ENCODE peak calls at places on chromosome 17, in six cellular contexts. One of them, this sample, is unnamed.
A peak's percentile ranks its signal among the peaks of the same experiment; 100 is the strongest.

GRCh38 chr17:38625482-38625881 is 19.7 kb upstream of the SRCIN1 start:
- DNase-seq in right lobe of liver: no peak
- DNase-seq in ovary: no peak
- DNase-seq in CD8-positive, alpha-beta T cell: no peak
- DNase-seq in GM23338: no peak
- DNase-seq in breast epithelium: no peak
- DNase-seq in this sample: no peak

GRCh38 chr17:41500131-41500911 is 5.1 kb downstream of the KRT13 start:
- DNase-seq in ovary: no peak
- DNase-seq in CD8-positive, alpha-beta T cell: no peak
- DNase-seq in right lobe of liver: no peak
- DNase-seq in GM23338: no peak
- DNase-seq in breast epithelium: no peak
- DNase-seq in this sample: no peak

GRCh38 chr17:30035369-30035768 is 81.2 kb upstream of the NSRP1 start:
- DNase-seq in GM23338: no peak
- DNase-seq in CD8-positive, alpha-beta T cell: no peak
- DNase-seq in breast epithelium: no peak
- DNase-seq in right lobe of liver: no peak
- DNase-seq in ovary: no peak
- DNase-seq in this sample: no peak

GRCh38 chr17:6508519-6509294 is 47.6 kb downstream of the PITPNM3 start:
- DNase-seq in GM23338: no peak
- DNase-seq in breast epithelium: no peak
- DNase-seq in CD8-positive, alpha-beta T cell: no peak
- DNase-seq in ovary: no peak
- DNase-seq in right lobe of liver: no peak
- DNase-seq in this sample: no peak

GRCh38 chr17:38550661-38551060 is 55.1 kb downstream of the SRCIN1 start:
- DNase-seq in ovary: no peak
- DNase-seq in right lobe of liver: no peak
- DNase-seq in CD8-positive, alpha-beta T cell: no peak
- DNase-seq in GM23338: no peak
- DNase-seq in breast epithelium: no peak
- DNase-seq in this sample: no peak

GRCh38 chr17:75061618-75062017 is 14.6 kb downstream of the KCTD2 start:
- DNase-seq in right lobe of liver: no peak
- DNase-seq in breast epithelium: no peak
- DNase-seq in GM23338: no peak
- DNase-seq in CD8-positive, alpha-beta T cell: no peak
- DNase-seq in ovary: no peak
- DNase-seq in this sample: no peak

GRCh38 chr17:20189322-20189721 is 180.2 kb downstream of the SPECC1 start:
- DNase-seq in right lobe of liver: no peak
- DNase-seq in ovary: no peak
- DNase-seq in breast epithelium: no peak
- DNase-seq in CD8-positive, alpha-beta T cell: no peak
- DNase-seq in GM23338: no peak
- DNase-seq in this sample: no peak

GRCh38 chr17:69607162-69607834 is 192.8 kb downstream of the MAP2K6 start:
- DNase-seq in CD8-positive, alpha-beta T cell: no peak
- DNase-seq in ovary: peak; percentile 72
- DNase-seq in right lobe of liver: peak; percentile 71
- DNase-seq in GM23338: peak; percentile 80
- DNase-seq in breast epithelium: peak; percentile 60
- DNase-seq in this sample: peak; percentile 86

GRCh38 chr17:59617141-59617757 is 2.4 kb upstream of the CLTC start:
- DNase-seq in right lobe of liver: no peak
- DNase-seq in ovary: no peak
- DNase-seq in breast epithelium: no peak
- DNase-seq in GM23338: no peak
- DNase-seq in CD8-positive, alpha-beta T cell: no peak
- DNase-seq in this sample: no peak

GRCh38 chr17:32870969-32871368 is 6.0 kb downstream of the MYO1D start:
- DNase-seq in GM23338: no peak
- DNase-seq in breast epithelium: no peak
- DNase-seq in ovary: no peak
- DNase-seq in right lobe of liver: no peak
- DNase-seq in CD8-positive, alpha-beta T cell: no peak
- DNase-seq in this sample: peak; percentile 72

GRCh38 chr17:75364078-75364477 is 41.4 kb downstream of the GRB2 start:
- DNase-seq in CD8-positive, alpha-beta T cell: no peak
- DNase-seq in GM23338: no peak
- DNase-seq in breast epithelium: no peak
- DNase-seq in right lobe of liver: no peak
- DNase-seq in ovary: no peak
- DNase-seq in this sample: no peak

GRCh38 chr17:74960739-74961342 is 11.7 kb downstream of the HID1 start:
- DNase-seq in right lobe of liver: no peak
- DNase-seq in CD8-positive, alpha-beta T cell: peak; percentile 6
- DNase-seq in ovary: no peak
- DNase-seq in breast epithelium: no peak
- DNase-seq in GM23338: peak; percentile 84
- DNase-seq in this sample: no peak

GRCh38 chr17:50440172-50440837 is 14.3 kb downstream of the ACSF2 start:
- DNase-seq in right lobe of liver: peak; percentile 94
- DNase-seq in GM23338: no peak
- DNase-seq in CD8-positive, alpha-beta T cell: no peak
- DNase-seq in ovary: no peak
- DNase-seq in breast epithelium: peak; percentile 73
- DNase-seq in this sample: no peak

GRCh38 chr17:41464682-41465081 is 2.5 kb downstream of the KRT32 start:
- DNase-seq in GM23338: no peak
- DNase-seq in right lobe of liver: no peak
- DNase-seq in ovary: peak; percentile 36
- DNase-seq in breast epithelium: peak; percentile 69
- DNase-seq in CD8-positive, alpha-beta T cell: no peak
- DNase-seq in this sample: no peak

GRCh38 chr17:27756467-27757371 is 43.6 kb downstream of the NOS2 start:
- DNase-seq in breast epithelium: peak; percentile 63
- DNase-seq in right lobe of liver: no peak
- DNase-seq in ovary: no peak
- DNase-seq in GM23338: peak; percentile 62
- DNase-seq in CD8-positive, alpha-beta T cell: peak; percentile 19
- DNase-seq in this sample: no peak

GRCh38 chr17:43171761-43172487 is 910 bp downstream of the NBR1 start:
- DNase-seq in breast epithelium: no peak
- DNase-seq in right lobe of liver: no peak
- DNase-seq in GM23338: peak; percentile 34
- DNase-seq in CD8-positive, alpha-beta T cell: no peak
- DNase-seq in ovary: peak; percentile 62
- DNase-seq in this sample: peak; percentile 70

GRCh38 chr17:47872651-47873161 is 21.7 kb upstream of the SP6 start:
- DNase-seq in ovary: no peak
- DNase-seq in breast epithelium: no peak
- DNase-seq in GM23338: peak; percentile 76
- DNase-seq in CD8-positive, alpha-beta T cell: no peak
- DNase-seq in right lobe of liver: no peak
- DNase-seq in this sample: no peak

GRCh38 chr17:82668631-82669099 is 20.4 kb upstream of the WDR45B start:
- DNase-seq in CD8-positive, alpha-beta T cell: no peak
- DNase-seq in ovary: peak; percentile 51
- DNase-seq in breast epithelium: no peak
- DNase-seq in GM23338: peak; percentile 92
- DNase-seq in right lobe of liver: peak; percentile 78
- DNase-seq in this sample: no peak

GRCh38 chr17:41082565-41083136 is 1.3 kb upstream of the KRTAP4-7 start:
- DNase-seq in ovary: no peak
- DNase-seq in CD8-positive, alpha-beta T cell: no peak
- DNase-seq in right lobe of liver: no peak
- DNase-seq in breast epithelium: no peak
- DNase-seq in GM23338: no peak
- DNase-seq in this sample: no peak

GRCh38 chr17:15260376-15261062 is 4.6 kb downstream of the PMP22 start:
- DNase-seq in breast epithelium: peak; percentile 88
- DNase-seq in right lobe of liver: peak; percentile 81
- DNase-seq in CD8-positive, alpha-beta T cell: peak; percentile 22
- DNase-seq in GM23338: peak; percentile 89
- DNase-seq in ovary: peak; percentile 93
- DNase-seq in this sample: peak; percentile 26

GRCh38 chr17:15261063-15261817 is 3.9 kb downstream of the PMP22 start:
- DNase-seq in right lobe of liver: peak; percentile 49
- DNase-seq in GM23338: peak; percentile 77
- DNase-seq in ovary: peak; percentile 68
- DNase-seq in CD8-positive, alpha-beta T cell: no peak
- DNase-seq in breast epithelium: peak; percentile 73
- DNase-seq in this sample: peak; percentile 83

GRCh38 chr17:15257316-15257925 is 7.7 kb downstream of the PMP22 start:
- DNase-seq in GM23338: peak; percentile 87
- DNase-seq in breast epithelium: peak; percentile 75
- DNase-seq in right lobe of liver: peak; percentile 82
- DNase-seq in CD8-positive, alpha-beta T cell: peak; percentile 27
- DNase-seq in ovary: peak; percentile 83
- DNase-seq in this sample: peak; percentile 39

GRCh38 chr17:15255713-15256454 is 9.2 kb downstream of the PMP22 start:
- DNase-seq in ovary: peak; percentile 35
- DNase-seq in breast epithelium: no peak
- DNase-seq in CD8-positive, alpha-beta T cell: no peak
- DNase-seq in right lobe of liver: no peak
- DNase-seq in GM23338: no peak
- DNase-seq in this sample: no peak

GRCh38 chr17:15258113-15258512 is 7.0 kb downstream of the PMP22 start:
- DNase-seq in GM23338: no peak
- DNase-seq in CD8-positive, alpha-beta T cell: no peak
- DNase-seq in ovary: no peak
- DNase-seq in breast epithelium: no peak
- DNase-seq in right lobe of liver: no peak
- DNase-seq in this sample: no peak
- H3K4me1 ChIP-seq in GM23338: peaks cover 9% of the 10 kb centered on the region
- H3K4me1 ChIP-seq in CD8-positive, alpha-beta T cell: peaks cover 11% of the 10 kb centered on the region
- H3K4me1 ChIP-seq in ovary: peaks cover 19% of the 10 kb centered on the region
- H3K4me1 ChIP-seq in breast epithelium: peaks cover 18% of the 10 kb centered on the region
- H3K4me1 ChIP-seq in right lobe of liver: no peaks in the 10 kb centered on the region
- H3K4me1 ChIP-seq in this sample: peaks cover 20% of the 10 kb centered on the region

GRCh38 chr17:31518478-31518877 is 127.0 kb downstream of the RAB11FIP4 start:
- DNase-seq in breast epithelium: no peak
- DNase-seq in CD8-positive, alpha-beta T cell: no peak
- DNase-seq in GM23338: no peak
- DNase-seq in right lobe of liver: no peak
- DNase-seq in ovary: no peak
- DNase-seq in this sample: no peak

GRCh38 chr17:31515226-31515759 is 123.8 kb downstream of the RAB11FIP4 start:
- DNase-seq in ovary: no peak
- DNase-seq in CD8-positive, alpha-beta T cell: no peak
- DNase-seq in right lobe of liver: no peak
- DNase-seq in breast epithelium: no peak
- DNase-seq in GM23338: no peak
- DNase-seq in this sample: no peak

GRCh38 chr17:31513731-31514427 is 122.4 kb downstream of the RAB11FIP4 start:
- DNase-seq in breast epithelium: no peak
- DNase-seq in CD8-positive, alpha-beta T cell: no peak
- DNase-seq in right lobe of liver: no peak
- DNase-seq in GM23338: no peak
- DNase-seq in ovary: no peak
- DNase-seq in this sample: no peak

GRCh38 chr17:31521632-31522283 is 130.3 kb downstream of the RAB11FIP4 start:
- DNase-seq in breast epithelium: no peak
- DNase-seq in right lobe of liver: no peak
- DNase-seq in GM23338: no peak
- DNase-seq in ovary: no peak
- DNase-seq in CD8-positive, alpha-beta T cell: no peak
- DNase-seq in this sample: no peak

DNA sequence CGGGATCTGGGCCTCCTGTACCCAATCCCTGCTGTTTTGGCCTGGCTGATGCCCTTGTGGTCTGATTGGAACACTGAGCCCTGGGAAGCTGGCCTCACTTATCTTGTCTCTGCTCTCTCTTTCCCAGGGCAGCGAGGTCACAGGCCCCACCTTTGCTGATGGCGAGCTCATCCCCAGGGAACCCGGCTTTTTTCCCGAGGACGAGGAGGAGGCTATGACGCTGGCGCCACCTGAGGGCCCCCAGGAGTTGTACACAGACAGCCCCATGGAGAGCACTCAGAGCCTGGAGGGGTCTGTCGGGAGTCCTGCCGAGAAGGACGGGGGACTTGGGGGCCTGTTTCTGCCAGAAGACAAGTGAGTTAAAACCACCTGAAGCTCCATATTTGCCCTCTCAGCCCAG is 126.0 kb downstream of the RAB11FIP4 start:
- DNase-seq in right lobe of liver: no peak
- DNase-seq in CD8-positive, alpha-beta T cell: no peak
- DNase-seq in GM23338: peak; percentile 78
- DNase-seq in breast epithelium: no peak
- DNase-seq in ovary: no peak
- DNase-seq in this sample: no peak
- TF ChIP-seq CTCF in right lobe of liver: no peak
- TF ChIP-seq CTCF in CD8-positive, alpha-beta T cell: peak; percentile 16
- TF ChIP-seq CTCF in GM23338: peak; percentile 59
- TF ChIP-seq CTCF in breast epithelium: no peak
- TF ChIP-seq CTCF in ovary: no peak
- TF ChIP-seq CTCF in this sample: no peak

DNA sequence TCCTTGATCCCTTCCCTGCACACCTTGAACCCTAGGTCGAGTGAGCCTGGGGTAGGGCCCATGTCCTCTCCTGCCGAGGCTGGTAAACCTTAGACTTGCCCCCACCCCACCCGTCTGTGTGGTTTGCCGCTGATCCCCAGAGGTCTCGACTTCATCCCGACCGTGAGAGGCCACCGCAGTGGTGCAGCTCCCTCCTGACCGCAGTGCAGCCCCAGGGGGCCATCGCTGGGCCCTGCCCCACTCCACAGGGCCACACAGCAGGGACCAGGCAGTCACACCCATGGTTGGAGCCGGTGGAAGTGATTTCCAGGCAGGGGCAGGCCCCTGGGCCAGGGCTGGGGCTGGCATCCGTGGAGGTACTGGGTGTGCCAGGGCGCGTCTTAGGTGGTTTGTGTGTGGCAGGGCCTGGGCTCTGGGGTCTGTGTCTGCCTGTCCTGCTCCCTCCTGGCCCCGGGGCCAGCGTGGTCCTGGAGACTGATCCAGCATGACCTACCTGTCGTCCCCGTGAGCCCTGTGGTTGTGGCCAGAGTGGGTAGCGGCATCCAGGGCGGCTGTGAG is 46.7 kb downstream of the BAIAP2 start:
- DNase-seq in right lobe of liver: no peak
- DNase-seq in ovary: no peak
- DNase-seq in CD8-positive, alpha-beta T cell: no peak
- DNase-seq in GM23338: no peak
- DNase-seq in breast epithelium: no peak
- DNase-seq in this sample: no peak
- H3K27ac ChIP-seq in right lobe of liver: peak overlapping the region; percentile 59
- H3K27ac ChIP-seq in ovary: no peak overlapping the region
- H3K27ac ChIP-seq in CD8-positive, alpha-beta T cell: no peak overlapping the region
- H3K27ac ChIP-seq in GM23338: no peak overlapping the region
- H3K27ac ChIP-seq in breast epithelium: peak overlapping the region; percentile 93
- H3K27ac ChIP-seq in this sample: no peak overlapping the region

DNA sequence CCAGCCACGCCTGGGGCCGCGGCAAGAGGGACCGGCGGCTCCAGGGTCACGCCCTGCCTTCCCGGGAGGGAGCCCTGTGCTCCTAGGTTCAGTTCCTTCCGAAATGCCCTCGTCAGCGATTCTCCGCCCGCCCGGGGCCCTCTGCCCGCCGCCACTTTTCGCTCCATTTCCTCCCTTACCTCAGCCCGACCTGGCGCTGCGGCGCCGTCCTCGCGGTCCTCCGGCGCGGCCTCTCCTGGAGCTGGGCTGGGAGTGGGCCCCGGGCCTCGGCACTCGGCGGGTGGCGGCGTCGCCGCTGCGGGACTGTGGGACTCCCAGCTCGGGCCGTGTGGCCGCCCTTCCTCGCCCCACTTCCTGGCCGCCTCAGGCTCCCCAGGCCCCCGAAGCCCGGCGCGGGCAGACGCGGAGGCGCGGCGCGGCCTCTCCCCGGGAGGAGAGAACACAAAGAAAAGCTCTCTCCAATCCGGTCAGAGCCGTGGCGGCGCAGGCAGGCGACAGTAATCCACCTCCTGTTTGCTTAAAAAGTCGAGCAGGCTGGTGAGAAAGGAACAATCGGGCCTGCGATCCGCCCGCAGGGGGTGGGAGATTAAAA is 1.6 kb downstream of the BAHCC1 start:
- DNase-seq in breast epithelium: no peak
- DNase-seq in GM23338: peak; percentile 85
- DNase-seq in right lobe of liver: no peak
- DNase-seq in ovary: no peak
- DNase-seq in CD8-positive, alpha-beta T cell: no peak
- DNase-seq in this sample: no peak
- H3K4me1 ChIP-seq in breast epithelium: peaks cover 13% of the 10 kb centered on the region
- H3K4me1 ChIP-seq in GM23338: peaks cover 47% of the 10 kb centered on the region
- H3K4me1 ChIP-seq in right lobe of liver: peaks cover 37% of the 10 kb centered on the region
- H3K4me1 ChIP-seq in ovary: peaks cover 19% of the 10 kb centered on the region
- H3K4me1 ChIP-seq in CD8-positive, alpha-beta T cell: peaks cover 60% of the 10 kb centered on the region
- H3K4me1 ChIP-seq in this sample: peaks cover 27% of the 10 kb centered on the region